ENCODE peak calls at places on chromosome 12, in six cellular contexts. One of them, this sample, is unnamed.

GRCh38 chr12:44523828-44524227 is 352.3 kb downstream of the NELL2 start:
- DNase-seq in ACHN: no peak
- DNase-seq in mucosa of descending colon: no peak
- DNase-seq in gastrocnemius medialis: no peak
- DNase-seq in GM19239: no peak
- DNase-seq in activated CD4-positive, alpha-beta T cell treated with anti-CD3 and anti-CD28 coated beads, Interleukin-2, amount 50 U/mL, for 4 hours: no peak
- DNase-seq in this sample: no peak

GRCh38 chr12:77724367-77724957 is 106.2 kb upstream of the NAV3 start:
- DNase-seq in gastrocnemius medialis: no peak
- DNase-seq in GM19239: no peak
- DNase-seq in activated CD4-positive, alpha-beta T cell treated with anti-CD3 and anti-CD28 coated beads, Interleukin-2, amount 50 U/mL, for 4 hours: no peak
- DNase-seq in mucosa of descending colon: no peak
- DNase-seq in ACHN: peak; percentile 68
- DNase-seq in this sample: no peak

GRCh38 chr12:91274886-91275285 is 92.3 kb upstream of the DCN start:
- DNase-seq in gastrocnemius medialis: no peak
- DNase-seq in ACHN: no peak
- DNase-seq in mucosa of descending colon: no peak
- DNase-seq in GM19239: no peak
- DNase-seq in activated CD4-positive, alpha-beta T cell treated with anti-CD3 and anti-CD28 coated beads, Interleukin-2, amount 50 U/mL, for 4 hours: no peak
- DNase-seq in this sample: no peak

GRCh38 chr12:69028941-69029729 is 96.2 kb upstream of the CPM start:
- DNase-seq in activated CD4-positive, alpha-beta T cell treated with anti-CD3 and anti-CD28 coated beads, Interleukin-2, amount 50 U/mL, for 4 hours: no peak
- DNase-seq in gastrocnemius medialis: no peak
- DNase-seq in ACHN: no peak
- DNase-seq in mucosa of descending colon: no peak
- DNase-seq in GM19239: no peak
- DNase-seq in this sample: no peak

GRCh38 chr12:59637657-59638150 is 41.9 kb downstream of the SLC16A7 start:
- DNase-seq in gastrocnemius medialis: no peak
- DNase-seq in ACHN: no peak
- DNase-seq in GM19239: no peak
- DNase-seq in activated CD4-positive, alpha-beta T cell treated with anti-CD3 and anti-CD28 coated beads, Interleukin-2, amount 50 U/mL, for 4 hours: no peak
- DNase-seq in mucosa of descending colon: no peak
- DNase-seq in this sample: no peak

GRCh38 chr12:26428420-26428819 is 233.0 kb downstream of the SSPN start:
- DNase-seq in ACHN: no peak
- DNase-seq in activated CD4-positive, alpha-beta T cell treated with anti-CD3 and anti-CD28 coated beads, Interleukin-2, amount 50 U/mL, for 4 hours: no peak
- DNase-seq in gastrocnemius medialis: no peak
- DNase-seq in GM19239: no peak
- DNase-seq in mucosa of descending colon: no peak
- DNase-seq in this sample: no peak

GRCh38 chr12:78674311-78675085 is 190.1 kb upstream of the SYT1 start:
- DNase-seq in gastrocnemius medialis: no peak
- DNase-seq in activated CD4-positive, alpha-beta T cell treated with anti-CD3 and anti-CD28 coated beads, Interleukin-2, amount 50 U/mL, for 4 hours: no peak
- DNase-seq in mucosa of descending colon: no peak
- DNase-seq in ACHN: peak; percentile 33
- DNase-seq in GM19239: no peak
- DNase-seq in this sample: no peak

GRCh38 chr12:125766091-125766490 is 700.9 kb downstream of the AACS start:
- DNase-seq in GM19239: no peak
- DNase-seq in gastrocnemius medialis: no peak
- DNase-seq in activated CD4-positive, alpha-beta T cell treated with anti-CD3 and anti-CD28 coated beads, Interleukin-2, amount 50 U/mL, for 4 hours: no peak
- DNase-seq in mucosa of descending colon: no peak
- DNase-seq in ACHN: no peak
- DNase-seq in this sample: no peak

GRCh38 chr12:42968426-42968825 is 378.9 kb upstream of the PRICKLE1 start:
- DNase-seq in ACHN: no peak
- DNase-seq in gastrocnemius medialis: no peak
- DNase-seq in GM19239: no peak
- DNase-seq in activated CD4-positive, alpha-beta T cell treated with anti-CD3 and anti-CD28 coated beads, Interleukin-2, amount 50 U/mL, for 4 hours: no peak
- DNase-seq in mucosa of descending colon: no peak
- DNase-seq in this sample: no peak

GRCh38 chr12:47610847-47611246 is 95.0 kb downstream of the RPAP3 start:
- DNase-seq in ACHN: no peak
- DNase-seq in mucosa of descending colon: no peak
- DNase-seq in activated CD4-positive, alpha-beta T cell treated with anti-CD3 and anti-CD28 coated beads, Interleukin-2, amount 50 U/mL, for 4 hours: no peak
- DNase-seq in gastrocnemius medialis: no peak
- DNase-seq in GM19239: no peak
- DNase-seq in this sample: no peak

GRCh38 chr12:71958993-71959588 is 20.4 kb downstream of the TPH2 start:
- DNase-seq in activated CD4-positive, alpha-beta T cell treated with anti-CD3 and anti-CD28 coated beads, Interleukin-2, amount 50 U/mL, for 4 hours: no peak
- DNase-seq in GM19239: no peak
- DNase-seq in gastrocnemius medialis: no peak
- DNase-seq in mucosa of descending colon: no peak
- DNase-seq in ACHN: no peak
- DNase-seq in this sample: no peak

GRCh38 chr12:104506691-104507401 is 50.1 kb downstream of the CHST11 start:
- DNase-seq in ACHN: no peak
- DNase-seq in gastrocnemius medialis: no peak
- DNase-seq in GM19239: no peak
- DNase-seq in activated CD4-positive, alpha-beta T cell treated with anti-CD3 and anti-CD28 coated beads, Interleukin-2, amount 50 U/mL, for 4 hours: no peak
- DNase-seq in mucosa of descending colon: no peak
- DNase-seq in this sample: no peak

GRCh38 chr12:14249368-14249767 is 116.1 kb upstream of the ATF7IP start:
- DNase-seq in ACHN: no peak
- DNase-seq in gastrocnemius medialis: no peak
- DNase-seq in GM19239: no peak
- DNase-seq in activated CD4-positive, alpha-beta T cell treated with anti-CD3 and anti-CD28 coated beads, Interleukin-2, amount 50 U/mL, for 4 hours: no peak
- DNase-seq in mucosa of descending colon: no peak
- DNase-seq in this sample: no peak

GRCh38 chr12:12734561-12735071 is 17.4 kb downstream of the CDKN1B start:
- DNase-seq in GM19239: no peak
- DNase-seq in gastrocnemius medialis: no peak
- DNase-seq in activated CD4-positive, alpha-beta T cell treated with anti-CD3 and anti-CD28 coated beads, Interleukin-2, amount 50 U/mL, for 4 hours: no peak
- DNase-seq in mucosa of descending colon: no peak
- DNase-seq in ACHN: peak; percentile 69
- DNase-seq in this sample: no peak

GRCh38 chr12:93785262-93786010 is 108.3 kb downstream of the CRADD start:
- DNase-seq in ACHN: peak; percentile 97
- DNase-seq in activated CD4-positive, alpha-beta T cell treated with anti-CD3 and anti-CD28 coated beads, Interleukin-2, amount 50 U/mL, for 4 hours: peak; percentile 50
- DNase-seq in gastrocnemius medialis: peak; percentile 48
- DNase-seq in mucosa of descending colon: no peak
- DNase-seq in GM19239: no peak
- DNase-seq in this sample: no peak

GRCh38 chr12:93908846-93909592 is 231.8 kb downstream of the CRADD start:
- DNase-seq in GM19239: no peak
- DNase-seq in activated CD4-positive, alpha-beta T cell treated with anti-CD3 and anti-CD28 coated beads, Interleukin-2, amount 50 U/mL, for 4 hours: no peak
- DNase-seq in ACHN: no peak
- DNase-seq in gastrocnemius medialis: no peak
- DNase-seq in mucosa of descending colon: no peak
- DNase-seq in this sample: no peak

GRCh38 chr12:130334399-130334798 is 3.3 kb upstream of the PIWIL1 start:
- DNase-seq in GM19239: no peak
- DNase-seq in activated CD4-positive, alpha-beta T cell treated with anti-CD3 and anti-CD28 coated beads, Interleukin-2, amount 50 U/mL, for 4 hours: no peak
- DNase-seq in mucosa of descending colon: no peak
- DNase-seq in ACHN: no peak
- DNase-seq in gastrocnemius medialis: no peak
- DNase-seq in this sample: no peak

GRCh38 chr12:1933342-1933992 is 15.0 kb upstream of the CACNA2D4 start:
- DNase-seq in ACHN: no peak
- DNase-seq in gastrocnemius medialis: no peak
- DNase-seq in activated CD4-positive, alpha-beta T cell treated with anti-CD3 and anti-CD28 coated beads, Interleukin-2, amount 50 U/mL, for 4 hours: no peak
- DNase-seq in GM19239: no peak
- DNase-seq in mucosa of descending colon: no peak
- DNase-seq in this sample: no peak

GRCh38 chr12:16325426-16325825 is 22.0 kb upstream of the MGST1 start:
- DNase-seq in activated CD4-positive, alpha-beta T cell treated with anti-CD3 and anti-CD28 coated beads, Interleukin-2, amount 50 U/mL, for 4 hours: no peak
- DNase-seq in gastrocnemius medialis: no peak
- DNase-seq in GM19239: no peak
- DNase-seq in ACHN: no peak
- DNase-seq in mucosa of descending colon: no peak
- DNase-seq in this sample: no peak

GRCh38 chr12:71092290-71092689 is 65.5 kb downstream of the TSPAN8 start:
- DNase-seq in activated CD4-positive, alpha-beta T cell treated with anti-CD3 and anti-CD28 coated beads, Interleukin-2, amount 50 U/mL, for 4 hours: no peak
- DNase-seq in ACHN: no peak
- DNase-seq in GM19239: no peak
- DNase-seq in mucosa of descending colon: no peak
- DNase-seq in gastrocnemius medialis: no peak
- DNase-seq in this sample: no peak

GRCh38 chr12:47819902-47820630 is at the start of gene HDAC7:
- DNase-seq in activated CD4-positive, alpha-beta T cell treated with anti-CD3 and anti-CD28 coated beads, Interleukin-2, amount 50 U/mL, for 4 hours: peak; percentile 76
- DNase-seq in GM19239: peak; percentile 75
- DNase-seq in ACHN: peak; percentile 83
- DNase-seq in gastrocnemius medialis: peak; percentile 76
- DNase-seq in mucosa of descending colon: peak; percentile 92
- DNase-seq in this sample: peak; percentile 85

GRCh38 chr12:50224026-50224692 is 57.0 kb upstream of the CERS5 start:
- DNase-seq in GM19239: no peak
- DNase-seq in activated CD4-positive, alpha-beta T cell treated with anti-CD3 and anti-CD28 coated beads, Interleukin-2, amount 50 U/mL, for 4 hours: peak; percentile 30
- DNase-seq in gastrocnemius medialis: peak; percentile 45
- DNase-seq in ACHN: peak; percentile 63
- DNase-seq in mucosa of descending colon: no peak
- DNase-seq in this sample: no peak

GRCh38 chr12:111271674-111272418 is 97.0 kb downstream of the PHETA1 start:
- DNase-seq in activated CD4-positive, alpha-beta T cell treated with anti-CD3 and anti-CD28 coated beads, Interleukin-2, amount 50 U/mL, for 4 hours: no peak
- DNase-seq in gastrocnemius medialis: no peak
- DNase-seq in mucosa of descending colon: no peak
- DNase-seq in ACHN: no peak
- DNase-seq in GM19239: no peak
- DNase-seq in this sample: no peak

GRCh38 chr12:84697141-84697540 is 215.5 kb downstream of the SLC6A15 start:
- DNase-seq in GM19239: no peak
- DNase-seq in activated CD4-positive, alpha-beta T cell treated with anti-CD3 and anti-CD28 coated beads, Interleukin-2, amount 50 U/mL, for 4 hours: no peak
- DNase-seq in gastrocnemius medialis: no peak
- DNase-seq in mucosa of descending colon: no peak
- DNase-seq in ACHN: no peak
- DNase-seq in this sample: no peak

GRCh38 chr12:54021006-54021405 is 7.2 kb upstream of the HOXC6 start:
- DNase-seq in GM19239: no peak
- DNase-seq in mucosa of descending colon: no peak
- DNase-seq in gastrocnemius medialis: no peak
- DNase-seq in ACHN: no peak
- DNase-seq in activated CD4-positive, alpha-beta T cell treated with anti-CD3 and anti-CD28 coated beads, Interleukin-2, amount 50 U/mL, for 4 hours: no peak
- DNase-seq in this sample: no peak

GRCh38 chr12:4975574-4975973 is 65.9 kb downstream of the KCNA1 start:
- DNase-seq in ACHN: no peak
- DNase-seq in gastrocnemius medialis: no peak
- DNase-seq in activated CD4-positive, alpha-beta T cell treated with anti-CD3 and anti-CD28 coated beads, Interleukin-2, amount 50 U/mL, for 4 hours: no peak
- DNase-seq in GM19239: no peak
- DNase-seq in mucosa of descending colon: no peak
- DNase-seq in this sample: no peak

GRCh38 chr12:53219116-53219955 is 12.3 kb upstream of the ITGB7 start:
- DNase-seq in GM19239: peak; percentile 65
- DNase-seq in gastrocnemius medialis: no peak
- DNase-seq in mucosa of descending colon: peak; percentile 77
- DNase-seq in ACHN: no peak
- DNase-seq in activated CD4-positive, alpha-beta T cell treated with anti-CD3 and anti-CD28 coated beads, Interleukin-2, amount 50 U/mL, for 4 hours: peak; percentile 63
- DNase-seq in this sample: peak; percentile 63

GRCh38 chr12:7787574-7788315 is 1.5 kb upstream of the NANOG start:
- DNase-seq in activated CD4-positive, alpha-beta T cell treated with anti-CD3 and anti-CD28 coated beads, Interleukin-2, amount 50 U/mL, for 4 hours: no peak
- DNase-seq in GM19239: no peak
- DNase-seq in ACHN: no peak
- DNase-seq in mucosa of descending colon: no peak
- DNase-seq in gastrocnemius medialis: no peak
- DNase-seq in this sample: no peak

GRCh38 chr12:113232232-113232615 is 11.0 kb downstream of the TPCN1 start:
- DNase-seq in mucosa of descending colon: no peak
- DNase-seq in gastrocnemius medialis: no peak
- DNase-seq in ACHN: no peak
- DNase-seq in GM19239: no peak
- DNase-seq in activated CD4-positive, alpha-beta T cell treated with anti-CD3 and anti-CD28 coated beads, Interleukin-2, amount 50 U/mL, for 4 hours: no peak
- DNase-seq in this sample: no peak

GRCh38 chr12:59164991-59165718 is 244.9 kb upstream of the LRIG3 start:
- DNase-seq in ACHN: peak; percentile 58
- DNase-seq in gastrocnemius medialis: no peak
- DNase-seq in GM19239: no peak
- DNase-seq in activated CD4-positive, alpha-beta T cell treated with anti-CD3 and anti-CD28 coated beads, Interleukin-2, amount 50 U/mL, for 4 hours: no peak
- DNase-seq in mucosa of descending colon: no peak
- DNase-seq in this sample: no peak

GRCh38 chr12:119914666-119915065 is 37.5 kb upstream of the CIT start:
- DNase-seq in GM19239: no peak
- DNase-seq in activated CD4-positive, alpha-beta T cell treated with anti-CD3 and anti-CD28 coated beads, Interleukin-2, amount 50 U/mL, for 4 hours: no peak
- DNase-seq in gastrocnemius medialis: no peak
- DNase-seq in mucosa of descending colon: no peak
- DNase-seq in ACHN: no peak
- DNase-seq in this sample: no peak

GRCh38 chr12:116244001-116244400 is 33.5 kb downstream of the MED13L start:
- DNase-seq in ACHN: peak; percentile 69
- DNase-seq in activated CD4-positive, alpha-beta T cell treated with anti-CD3 and anti-CD28 coated beads, Interleukin-2, amount 50 U/mL, for 4 hours: no peak
- DNase-seq in gastrocnemius medialis: no peak
- DNase-seq in GM19239: no peak
- DNase-seq in mucosa of descending colon: no peak
- DNase-seq in this sample: no peak

This sample was measured in GM12892.